ENCODE peak calls at places on chromosomes 5 and 9, in six cellular contexts. One of them, this sample, is unnamed.

GRCh38 chr9:84955971-84956370 is 286.4 kb downstream of the NTRK2 start:
- DNase-seq in COR-L47: no peak
- DNase-seq in AG08395: no peak
- DNase-seq in activated CD4-positive, CD25-positive, alpha-beta regulatory T cell: no peak
- DNase-seq in hypothalamus: no peak
- DNase-seq in thyroid gland: no peak
- DNase-seq in this sample: peak; percentile 49

GRCh38 chr5:11234501-11234911 is 473.5 kb upstream of the DAP start:
- DNase-seq in hypothalamus: no peak
- DNase-seq in activated CD4-positive, CD25-positive, alpha-beta regulatory T cell: no peak
- DNase-seq in COR-L47: no peak
- DNase-seq in AG08395: no peak
- DNase-seq in thyroid gland: no peak
- DNase-seq in this sample: peak; percentile 3

GRCh38 chr5:60141119-60141518 is 247.6 kb upstream of the PDE4D start:
- DNase-seq in hypothalamus: no peak
- DNase-seq in thyroid gland: no peak
- DNase-seq in COR-L47: no peak
- DNase-seq in AG08395: no peak
- DNase-seq in activated CD4-positive, CD25-positive, alpha-beta regulatory T cell: no peak
- DNase-seq in this sample: no peak

GRCh38 chr5:10590226-10591047 is 26.6 kb downstream of the ANKRD33B start:
- DNase-seq in COR-L47: no peak
- DNase-seq in thyroid gland: no peak
- DNase-seq in AG08395: no peak
- DNase-seq in activated CD4-positive, CD25-positive, alpha-beta regulatory T cell: no peak
- DNase-seq in hypothalamus: no peak
- DNase-seq in this sample: peak; percentile 99

GRCh38 chr5:98638701-98639100 is 134.8 kb upstream of the RGMB start:
- DNase-seq in AG08395: peak; percentile 60
- DNase-seq in hypothalamus: no peak
- DNase-seq in COR-L47: no peak
- DNase-seq in thyroid gland: no peak
- DNase-seq in activated CD4-positive, CD25-positive, alpha-beta regulatory T cell: no peak
- DNase-seq in this sample: peak; percentile 82

GRCh38 chr5:78550891-78551290 is 97.7 kb downstream of the LHFPL2 start:
- DNase-seq in thyroid gland: no peak
- DNase-seq in AG08395: peak; percentile 53
- DNase-seq in activated CD4-positive, CD25-positive, alpha-beta regulatory T cell: no peak
- DNase-seq in COR-L47: no peak
- DNase-seq in hypothalamus: no peak
- DNase-seq in this sample: peak; percentile 62

GRCh38 chr5:138601444-138601843 is 26.2 kb upstream of the HSPA9 start:
- DNase-seq in COR-L47: no peak
- DNase-seq in thyroid gland: peak; percentile 33
- DNase-seq in hypothalamus: no peak
- DNase-seq in AG08395: peak; percentile 42
- DNase-seq in activated CD4-positive, CD25-positive, alpha-beta regulatory T cell: no peak
- DNase-seq in this sample: peak; percentile 83

GRCh38 chr5:172758077-172758835 is 12.7 kb downstream of the DUSP1 start:
- DNase-seq in AG08395: peak; percentile 92
- DNase-seq in hypothalamus: no peak
- DNase-seq in COR-L47: no peak
- DNase-seq in activated CD4-positive, CD25-positive, alpha-beta regulatory T cell: no peak
- DNase-seq in thyroid gland: no peak
- DNase-seq in this sample: peak; percentile 99

GRCh38 chr5:172766287-172767104 is 4.5 kb downstream of the DUSP1 start:
- DNase-seq in hypothalamus: no peak
- DNase-seq in thyroid gland: peak; percentile 90
- DNase-seq in COR-L47: no peak
- DNase-seq in AG08395: peak; percentile 35
- DNase-seq in activated CD4-positive, CD25-positive, alpha-beta regulatory T cell: no peak
- DNase-seq in this sample: peak; percentile 91

GRCh38 chr9:133774799-133775198 is 36.6 kb upstream of the SARDH start:
- DNase-seq in thyroid gland: peak; percentile 2
- DNase-seq in hypothalamus: no peak
- DNase-seq in activated CD4-positive, CD25-positive, alpha-beta regulatory T cell: no peak
- DNase-seq in COR-L47: no peak
- DNase-seq in AG08395: no peak
- DNase-seq in this sample: no peak

GRCh38 chr5:132101385-132101880 is 27.8 kb downstream of the CSF2 start:
- DNase-seq in activated CD4-positive, CD25-positive, alpha-beta regulatory T cell: no peak
- DNase-seq in thyroid gland: no peak
- DNase-seq in AG08395: no peak
- DNase-seq in hypothalamus: no peak
- DNase-seq in COR-L47: no peak
- DNase-seq in this sample: no peak

GRCh38 chr5:133610489-133611356 is 1.6 kb downstream of the FSTL4 start:
- DNase-seq in COR-L47: peak; percentile 71
- DNase-seq in thyroid gland: peak; percentile 68
- DNase-seq in activated CD4-positive, CD25-positive, alpha-beta regulatory T cell: no peak
- DNase-seq in AG08395: peak; percentile 58
- DNase-seq in hypothalamus: no peak
- DNase-seq in this sample: peak; percentile 60

GRCh38 chr5:76500633-76501393 is 97.7 kb downstream of the IQGAP2 start:
- DNase-seq in AG08395: no peak
- DNase-seq in thyroid gland: no peak
- DNase-seq in COR-L47: no peak
- DNase-seq in activated CD4-positive, CD25-positive, alpha-beta regulatory T cell: no peak
- DNase-seq in hypothalamus: no peak
- DNase-seq in this sample: peak; percentile 17

GRCh38 chr9:94156549-94157407 is 72.5 kb downstream of the PTPDC1 start:
- DNase-seq in activated CD4-positive, CD25-positive, alpha-beta regulatory T cell: no peak
- DNase-seq in AG08395: peak; percentile 46
- DNase-seq in COR-L47: peak; percentile 95
- DNase-seq in thyroid gland: peak; percentile 93
- DNase-seq in hypothalamus: peak; percentile 11
- DNase-seq in this sample: peak; percentile 90

GRCh38 chr5:43367909-43368648 is 44.1 kb downstream of the CCL28 start:
- DNase-seq in COR-L47: no peak
- DNase-seq in thyroid gland: no peak
- DNase-seq in AG08395: no peak
- DNase-seq in hypothalamus: no peak
- DNase-seq in activated CD4-positive, CD25-positive, alpha-beta regulatory T cell: no peak
- DNase-seq in this sample: no peak

GRCh38 chr5:7759951-7760580 is 90.9 kb downstream of the CFAP90 start:
- DNase-seq in COR-L47: no peak
- DNase-seq in hypothalamus: no peak
- DNase-seq in thyroid gland: no peak
- DNase-seq in activated CD4-positive, CD25-positive, alpha-beta regulatory T cell: no peak
- DNase-seq in AG08395: no peak
- DNase-seq in this sample: peak; percentile 22

GRCh38 chr5:61673007-61673735 is 341.1 kb downstream of the ZSWIM6 start:
- DNase-seq in hypothalamus: no peak
- DNase-seq in COR-L47: no peak
- DNase-seq in thyroid gland: no peak
- DNase-seq in AG08395: peak; percentile 21
- DNase-seq in activated CD4-positive, CD25-positive, alpha-beta regulatory T cell: no peak
- DNase-seq in this sample: peak; percentile 69

GRCh38 chr5:135655326-135655725 is 76.5 kb upstream of the CXCL14 start:
- DNase-seq in AG08395: no peak
- DNase-seq in COR-L47: no peak
- DNase-seq in activated CD4-positive, CD25-positive, alpha-beta regulatory T cell: no peak
- DNase-seq in thyroid gland: no peak
- DNase-seq in hypothalamus: no peak
- DNase-seq in this sample: no peak

GRCh38 chr5:136734638-136735037 is 369.3 kb upstream of the TRPC7 start:
- DNase-seq in COR-L47: no peak
- DNase-seq in AG08395: no peak
- DNase-seq in activated CD4-positive, CD25-positive, alpha-beta regulatory T cell: no peak
- DNase-seq in thyroid gland: no peak
- DNase-seq in hypothalamus: no peak
- DNase-seq in this sample: no peak

GRCh38 chr5:169911448-169912212 is 68.7 kb downstream of the INSYN2B start:
- DNase-seq in COR-L47: peak; percentile 44
- DNase-seq in hypothalamus: no peak
- DNase-seq in thyroid gland: no peak
- DNase-seq in AG08395: no peak
- DNase-seq in activated CD4-positive, CD25-positive, alpha-beta regulatory T cell: no peak
- DNase-seq in this sample: no peak

GRCh38 chr9:99593621-99594020 is 228.1 kb upstream of the NR4A3 start:
- DNase-seq in activated CD4-positive, CD25-positive, alpha-beta regulatory T cell: no peak
- DNase-seq in COR-L47: peak; percentile 66
- DNase-seq in thyroid gland: no peak
- DNase-seq in AG08395: no peak
- DNase-seq in hypothalamus: no peak
- DNase-seq in this sample: peak; percentile 50

GRCh38 chr5:36602711-36603321 is 3.6 kb upstream of the SLC1A3 start:
- DNase-seq in AG08395: no peak
- DNase-seq in COR-L47: no peak
- DNase-seq in thyroid gland: peak; percentile 31
- DNase-seq in activated CD4-positive, CD25-positive, alpha-beta regulatory T cell: no peak
- DNase-seq in hypothalamus: no peak
- DNase-seq in this sample: peak; percentile 29

GRCh38 chr9:136900988-136901515 is 14.7 kb downstream of the TRAF2 start:
- DNase-seq in COR-L47: no peak
- DNase-seq in AG08395: no peak
- DNase-seq in hypothalamus: no peak
- DNase-seq in activated CD4-positive, CD25-positive, alpha-beta regulatory T cell: no peak
- DNase-seq in thyroid gland: peak; percentile 86
- DNase-seq in this sample: no peak

GRCh38 chr9:127130661-127131538 is 8.5 kb upstream of the ANGPTL2 start:
- DNase-seq in hypothalamus: no peak
- DNase-seq in AG08395: peak; percentile 91
- DNase-seq in thyroid gland: peak; percentile 35
- DNase-seq in activated CD4-positive, CD25-positive, alpha-beta regulatory T cell: no peak
- DNase-seq in COR-L47: no peak
- DNase-seq in this sample: peak; percentile 83

GRCh38 chr5:41754857-41755256 is 115.4 kb downstream of the OXCT1 start:
- DNase-seq in AG08395: no peak
- DNase-seq in hypothalamus: no peak
- DNase-seq in COR-L47: no peak
- DNase-seq in activated CD4-positive, CD25-positive, alpha-beta regulatory T cell: no peak
- DNase-seq in thyroid gland: no peak
- DNase-seq in this sample: no peak

GRCh38 chr5:37565067-37565670 is 186.1 kb downstream of the WDR70 start:
- DNase-seq in hypothalamus: no peak
- DNase-seq in activated CD4-positive, CD25-positive, alpha-beta regulatory T cell: no peak
- DNase-seq in thyroid gland: no peak
- DNase-seq in COR-L47: no peak
- DNase-seq in AG08395: no peak
- DNase-seq in this sample: no peak

GRCh38 chr9:129309906-129310305 is 131.8 kb upstream of the IER5L start:
- DNase-seq in AG08395: no peak
- DNase-seq in thyroid gland: no peak
- DNase-seq in activated CD4-positive, CD25-positive, alpha-beta regulatory T cell: no peak
- DNase-seq in hypothalamus: no peak
- DNase-seq in COR-L47: no peak
- DNase-seq in this sample: peak; percentile 26

GRCh38 chr5:157571357-157571827 is 4.2 kb downstream of the ADAM19 start:
- DNase-seq in activated CD4-positive, CD25-positive, alpha-beta regulatory T cell: no peak
- DNase-seq in AG08395: no peak
- DNase-seq in thyroid gland: no peak
- DNase-seq in COR-L47: no peak
- DNase-seq in hypothalamus: no peak
- DNase-seq in this sample: peak; percentile 90

GRCh38 chr5:173925449-173926071 is 37.4 kb downstream of the CPEB4 start:
- DNase-seq in thyroid gland: peak; percentile 27
- DNase-seq in AG08395: no peak
- DNase-seq in hypothalamus: no peak
- DNase-seq in COR-L47: peak; percentile 16
- DNase-seq in activated CD4-positive, CD25-positive, alpha-beta regulatory T cell: no peak
- DNase-seq in this sample: peak; percentile 49

This sample was measured in M059J.